ENCODE peak calls at places on chromosome 21, in five cellular contexts. H is H54, N is activated T-cell treated with anti-CD3 and anti-CD28 coated beads for 24 hours, W is GM12865, D is Right ventricle myocardium superior. Y is an unnamed sample.

GRCh38 chr21:26461500-26461899 is 111.6 kb downstream of the CYYR1 start:
- DNase-seq in H (no peak), W (no peak), D (no peak), N (no peak), Y (no peak)

GRCh38 chr21:19031956-19032355 is 628.4 kb upstream of the TMPRSS15 start:
- DNase-seq in D (no peak), N (no peak), H (no peak), W (no peak), Y (no peak)

GRCh38 chr21:25979845-25980433 is 190.6 kb downstream of the APP start:
- DNase-seq in H (no peak), N (no peak), W (no peak), D (no peak), Y (no peak)

GRCh38 chr21:42310411-42311001 is 4.7 kb downstream of the TFF3 start:
- DNase-seq in W (no peak), H (no peak), D (no peak), N (no peak), Y (no peak)

GRCh38 chr21:38797470-38797869 is 8.3 kb upstream of the ETS2 start:
- DNase-seq in D (no peak), W (no peak), N (no peak), H (no peak), Y (no peak)

GRCh38 chr21:36719614-36720013 is 20.7 kb downstream of the SIM2 start:
- DNase-seq in W (no peak), D (no peak), H (no peak), N (no peak), Y (no peak)

GRCh38 chr21:43193651-43194302 is 25.0 kb downstream of the CRYAA start:
- DNase-seq in D (peak), W (peak), H (peak), N (no peak), Y (no peak)

GRCh38 chr21:44925027-44925755 is 4.5 kb upstream of the ITGB2 start:
- DNase-seq in N (no peak), W (no peak), H (no peak), D (peak), Y (no peak)

GRCh38 chr21:45595574-45596295 is 47.8 kb upstream of the PCBP3 start:
- DNase-seq in H (no peak), N (no peak), W (no peak), D (no peak), Y (no peak)

GRCh38 chr21:45351526-45352275 is 53.3 kb upstream of the COL18A1 start:
- DNase-seq in D (no peak), N (no peak), W (no peak), H (no peak), Y (no peak)

GRCh38 chr21:35458406-35458805 is 409.3 kb upstream of the RUNX1 start:
- DNase-seq in N (no peak), D (no peak), H (no peak), W (no peak), Y (no peak)

GRCh38 chr21:42750737-42751530 is 97.5 kb downstream of the PDE9A start:
- DNase-seq in N (no peak), H (no peak), W (no peak), D (no peak), Y (no peak)

GRCh38 chr21:42561742-42562141 is 48.1 kb downstream of the SLC37A1 start:
- DNase-seq in W (peak), D (no peak), N (no peak), H (no peak), Y (no peak)

Y was measured in effector CD8-positive, alpha-beta T cell.